ENCODE peak calls at places on chromosome 12, in four cellular contexts. Z is tibial artery; Y is CD4-positive, alpha-beta T cell; I is lung. R is an unnamed sample.
A peak's percentile ranks its signal among the peaks of the same experiment; 100 is the strongest.

GRCh38 chr12:53053223-53054111 is 3.6 kb downstream of the TNS2 start:
- DNase-seq in Z (peak; percentile 89), I (peak; percentile 84), Y (peak; percentile 45), R (peak; percentile 90)

GRCh38 chr12:126093911-126094310 is 1028.7 kb downstream of the AACS start:
- DNase-seq in Z (no peak), Y (no peak), I (no peak), R (no peak)

GRCh38 chr12:5510251-5510805 is 78.4 kb downstream of the NTF3 start:
- DNase-seq in Y (no peak), Z (no peak), I (no peak), R (no peak)

GRCh38 chr12:109947511-109947910 is 47.4 kb downstream of the TCHP start:
- DNase-seq in Y (no peak), Z (no peak), I (no peak), R (no peak)

GRCh38 chr12:129063600-129063999 is 210.3 kb downstream of the GLT1D1 start:
- DNase-seq in I (no peak), Y (no peak), Z (no peak), R (no peak)

GRCh38 chr12:95790912-95791849 is 617 bp upstream of the NTN4 start:
- DNase-seq in Y (no peak), Z (peak; percentile 69), I (peak; percentile 41), R (peak; percentile 80)

GRCh38 chr12:94157891-94158495 is 9.6 kb downstream of the PLXNC1 start:
- DNase-seq in Y (no peak), I (no peak), Z (no peak), R (no peak)

GRCh38 chr12:131084341-131085011 is 130.8 kb downstream of the ADGRD1 start:
- DNase-seq in Y (no peak), Z (no peak), I (no peak), R (peak; percentile 40)

GRCh38 chr12:106046947-106047346 is 91.8 kb downstream of the NUAK1 start:
- DNase-seq in I (no peak), Y (no peak), Z (no peak), R (no peak)

GRCh38 chr12:90111646-90112565 is 403.3 kb upstream of the ATP2B1 start:
- DNase-seq in Y (no peak), Z (no peak), I (no peak), R (no peak)

GRCh38 chr12:124315316-124315924 is 20.5 kb downstream of the RFLNA start:
- DNase-seq in I (no peak), Y (no peak), Z (no peak), R (no peak)

GRCh38 chr12:97977870-97978269 is 515.3 kb downstream of the RMST start:
- DNase-seq in I (no peak), Z (no peak), Y (no peak), R (no peak)

GRCh38 chr12:131363841-131364425 is 347.0 kb upstream of the SFSWAP start:
- DNase-seq in Y (no peak), I (no peak), Z (no peak), R (no peak)

DNA sequence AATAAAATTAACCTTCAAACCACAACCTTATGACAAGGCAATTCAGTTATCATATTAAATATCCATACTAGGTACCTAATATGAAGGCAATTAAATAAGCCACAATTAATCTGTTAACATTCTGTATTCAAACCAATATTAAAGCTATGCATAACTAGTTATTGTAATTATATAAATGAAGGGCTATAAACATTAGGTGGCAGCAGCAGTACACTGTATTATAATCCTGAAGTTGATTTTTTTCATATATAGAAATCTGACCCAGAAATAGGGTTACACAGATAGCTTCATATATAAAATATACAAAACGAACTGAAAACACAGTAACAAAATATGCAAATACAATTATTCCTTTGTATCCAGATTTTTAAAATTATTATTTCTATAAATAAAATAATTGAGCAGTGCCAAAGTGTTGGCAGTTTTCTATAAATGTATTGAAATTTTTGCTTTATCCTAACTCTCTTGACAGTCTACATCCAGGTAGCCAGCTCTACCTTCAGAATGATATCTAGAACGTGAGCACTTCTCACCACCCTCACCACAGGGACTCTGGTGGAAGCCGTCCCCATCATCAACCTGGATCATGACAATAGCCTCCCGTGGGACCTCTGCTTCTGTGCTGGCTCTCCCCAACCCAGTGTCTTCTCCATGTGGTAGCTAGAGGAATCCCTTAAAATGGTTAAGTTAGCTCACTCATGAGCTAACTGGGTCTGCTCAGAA is 136.2 kb downstream of the MED13L start:
- DNase-seq in I (no peak), Z (no peak), Y (no peak), R (no peak)
- TF ChIP-seq CTCF in I (no peak), Z (peak; percentile 19), Y (peak; percentile 51), R (no peak)

GRCh38 chr12:27970391-27970980 is 2.0 kb downstream of the PTHLH start:
- DNase-seq in Y (no peak), Z (no peak), I (no peak), R (peak; percentile 75)

GRCh38 chr12:27970981-27971489 is 1.5 kb downstream of the PTHLH start:
- DNase-seq in Z (no peak), I (no peak), Y (no peak), R (no peak)

GRCh38 chr12:27972721-27973120 is at the start of gene PTHLH:
- DNase-seq in I (no peak), Y (no peak), Z (no peak), R (no peak)

GRCh38 chr12:27969901-27970390 is 2.6 kb downstream of the PTHLH start:
- DNase-seq in Z (peak; percentile 76), Y (no peak), I (peak; percentile 41), R (peak; percentile 81)

GRCh38 chr12:27971606-27972005 is 927 bp downstream of the PTHLH start:
- DNase-seq in I (no peak), Y (no peak), Z (no peak), R (no peak)
- H3K27ac ChIP-seq in I (no peak overlapping the region), Y (no peak overlapping the region), Z (no peak overlapping the region), R (no peak overlapping the region)

GRCh38 chr12:114631242-114631641 is 52.7 kb downstream of the TBX3 start:
- DNase-seq in I (no peak), Z (no peak), Y (no peak), R (no peak)

GRCh38 chr12:114638790-114639435 is 45.1 kb downstream of the TBX3 start:
- DNase-seq in Z (no peak), Y (no peak), I (no peak), R (no peak)

DNA sequence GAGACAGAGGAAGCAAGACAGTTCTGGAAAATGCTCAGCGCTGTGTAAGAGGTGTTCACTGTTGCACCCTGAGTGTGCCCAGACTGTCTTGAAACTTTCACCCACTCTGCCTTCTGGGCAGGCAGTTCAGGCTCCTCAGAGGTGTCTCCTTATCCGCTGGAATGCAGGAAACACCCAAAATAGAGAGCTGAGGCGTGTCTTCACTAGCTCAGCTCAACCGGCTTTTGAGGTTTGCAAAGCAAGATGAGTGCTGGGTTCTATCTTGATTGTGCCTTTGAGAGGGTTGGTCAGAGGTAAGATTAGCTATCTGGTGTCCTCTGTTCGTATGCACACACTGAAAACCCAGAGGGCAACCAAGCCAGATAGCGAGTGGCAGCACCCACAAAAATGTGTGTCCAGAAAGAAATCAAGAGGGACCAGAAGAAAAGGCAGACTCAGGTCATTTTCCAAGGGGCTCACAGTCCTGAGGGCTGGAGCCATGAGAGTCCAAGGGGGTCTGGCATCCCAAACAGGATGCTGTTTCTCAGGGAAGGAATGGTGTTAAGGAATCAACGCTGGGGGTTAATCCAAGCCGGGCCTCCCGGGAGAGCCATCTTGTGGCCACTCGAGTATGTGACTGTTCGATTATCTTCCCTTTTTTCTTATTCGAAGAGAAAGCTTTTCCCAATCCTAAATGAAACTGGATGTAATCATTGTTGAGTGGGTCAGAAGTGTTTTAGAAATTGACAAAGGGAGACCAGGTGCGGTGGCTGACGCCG is 47.1 kb downstream of the TBX3 start:
- DNase-seq in Y (no peak), Z (no peak), I (no peak), R (no peak)
- TF ChIP-seq CTCF in Y (no peak), Z (no peak), I (no peak), R (no peak)

GRCh38 chr12:80776706-80777105 is 60.0 kb downstream of the MYF5 start:
- DNase-seq in I (no peak), Y (no peak), Z (no peak), R (no peak)
- H3K27ac ChIP-seq in I (no peak overlapping the region), Y (no peak overlapping the region), Z (peak overlapping the region; percentile 80), R (peak overlapping the region; percentile 82)

GRCh38 chr12:115417610-115418009 is 733.6 kb upstream of the TBX3 start:
- DNase-seq in Z (no peak), Y (no peak), I (no peak), R (no peak)
- TF ChIP-seq CTCF in Z (no peak), Y (no peak), I (no peak), R (no peak)

GRCh38 chr12:101749657-101750056 is 10.4 kb upstream of the SYCP3 start:
- DNase-seq in I (no peak), Z (no peak), Y (no peak), R (no peak)
- H3K27ac ChIP-seq in I (no peak overlapping the region), Z (no peak overlapping the region), Y (no peak overlapping the region), R (no peak overlapping the region)

GRCh38 chr12:56434828-56435227 is 14.4 kb downstream of the TIMELESS start:
- DNase-seq in Y (no peak), Z (no peak), I (no peak), R (no peak)
- TF ChIP-seq CTCF in Y (no peak), Z (no peak), I (no peak), R (no peak)

R was measured in kidney.